ENCODE peak calls at places on chromosomes 12 and 14, in nine cellular contexts. A, L, U, H, N, Z, Y, J and G are unnamed samples.

GRCh38 chr14:97185186-97185585 is 388.0 kb downstream of the VRK1 start:
- DNase-seq in A (no peak), L (no peak), U (peak), H (no peak), N (no peak), Z (no peak), Y (no peak), J (peak), G (no peak)

GRCh38 chr14:99579903-99580570 is 24.0 kb downstream of the CCDC85C start:
- DNase-seq in A (no peak), L (no peak), U (peak), H (no peak), N (no peak), Z (peak), Y (peak), J (peak), G (peak)

GRCh38 chr12:79521576-79521975 is 169.2 kb downstream of the PAWR start:
- DNase-seq in A (no peak), L (no peak), U (no peak), H (no peak), N (no peak), Z (peak), Y (no peak), J (no peak), G (no peak)

GRCh38 chr12:23550753-23551152 is 398.7 kb downstream of the SOX5 start:
- DNase-seq in A (no peak), L (no peak), U (no peak), H (no peak), N (no peak), Z (no peak), Y (no peak), J (no peak), G (no peak)

GRCh38 chr14:63308723-63309317 is 9.9 kb downstream of the GPHB5 start:
- DNase-seq in A (no peak), L (no peak), U (no peak), H (peak), N (no peak), Z (no peak), Y (no peak), J (peak), G (peak)

GRCh38 chr14:34229140-34229539 is 232.9 kb downstream of the SPTSSA start:
- DNase-seq in A (no peak), L (no peak), U (no peak), H (no peak), N (no peak), Z (no peak), Y (no peak), J (no peak), G (no peak)

GRCh38 chr12:116916122-116916521 is 5.4 kb downstream of the FBXW8 start:
- DNase-seq in A (no peak), L (no peak), U (peak), H (no peak), N (no peak), Z (peak), Y (no peak), J (peak), G (peak)

GRCh38 chr14:52692248-52692962 is 3.0 kb downstream of the ERO1A start:
- DNase-seq in A (peak), L (no peak), U (no peak), H (peak), N (no peak), Z (peak), Y (no peak), J (no peak), G (peak)

GRCh38 chr12:109488051-109488665 is 10.7 kb downstream of the UBE3B start:
- DNase-seq in A (no peak), L (no peak), U (no peak), H (no peak), N (no peak), Z (no peak), Y (no peak), J (no peak), G (peak)

GRCh38 chr14:28760431-28760996 is 6.1 kb upstream of the FOXG1 start:
- DNase-seq in A (no peak), L (no peak), U (no peak), H (no peak), N (no peak), Z (no peak), Y (no peak), J (no peak), G (no peak)

GRCh38 chr14:54893151-54893760 is 9.4 kb downstream of the GCH1 start:
- DNase-seq in A (peak), L (no peak), U (peak), H (peak), N (no peak), Z (peak), Y (no peak), J (peak), G (peak)

GRCh38 chr14:75675265-75675960 is 14.4 kb downstream of the TTLL5 start:
- DNase-seq in A (no peak), L (no peak), U (no peak), H (no peak), N (no peak), Z (no peak), Y (no peak), J (peak), G (no peak)

GRCh38 chr12:76890407-76891143 is 11.8 kb upstream of the CSRP2 start:
- DNase-seq in A (no peak), L (no peak), U (no peak), H (no peak), N (no peak), Z (no peak), Y (no peak), J (peak), G (no peak)

GRCh38 chr14:97713023-97713422 is 915.8 kb downstream of the VRK1 start:
- DNase-seq in A (no peak), L (no peak), U (peak), H (no peak), N (no peak), Z (peak), Y (no peak), J (peak), G (peak)

GRCh38 chr14:70916776-70917175 is 9.5 kb downstream of the PCNX1 start:
- DNase-seq in A (no peak), L (no peak), U (no peak), H (no peak), N (no peak), Z (no peak), Y (no peak), J (no peak), G (no peak)

GRCh38 chr14:61322011-61322798 is 826 bp downstream of the PRKCH start:
- DNase-seq in A (no peak), L (no peak), U (no peak), H (no peak), N (peak), Z (no peak), Y (peak), J (peak), G (no peak)

GRCh38 chr12:105330283-105330937 is at the start of gene C12orf75:
- DNase-seq in A (peak), L (no peak), U (peak), H (peak), N (peak), Z (peak), Y (peak), J (peak), G (peak)

GRCh38 chr14:90455100-90455571 is 58.3 kb downstream of the CALM1 start:
- DNase-seq in A (no peak), L (no peak), U (no peak), H (no peak), N (no peak), Z (no peak), Y (peak), J (no peak), G (no peak)

GRCh38 chr14:90452366-90452765 is 55.5 kb downstream of the CALM1 start:
- DNase-seq in A (no peak), L (no peak), U (no peak), H (no peak), N (no peak), Z (no peak), Y (no peak), J (no peak), G (no peak)

GRCh38 chr14:90453401-90453951 is 56.6 kb downstream of the CALM1 start:
- DNase-seq in A (no peak), L (no peak), U (peak), H (peak), N (no peak), Z (peak), Y (peak), J (no peak), G (peak)

GRCh38 chr14:90456551-90456950 is 59.7 kb downstream of the CALM1 start:
- DNase-seq in A (no peak), L (no peak), U (no peak), H (no peak), N (no peak), Z (no peak), Y (no peak), J (no peak), G (no peak)

DNA sequence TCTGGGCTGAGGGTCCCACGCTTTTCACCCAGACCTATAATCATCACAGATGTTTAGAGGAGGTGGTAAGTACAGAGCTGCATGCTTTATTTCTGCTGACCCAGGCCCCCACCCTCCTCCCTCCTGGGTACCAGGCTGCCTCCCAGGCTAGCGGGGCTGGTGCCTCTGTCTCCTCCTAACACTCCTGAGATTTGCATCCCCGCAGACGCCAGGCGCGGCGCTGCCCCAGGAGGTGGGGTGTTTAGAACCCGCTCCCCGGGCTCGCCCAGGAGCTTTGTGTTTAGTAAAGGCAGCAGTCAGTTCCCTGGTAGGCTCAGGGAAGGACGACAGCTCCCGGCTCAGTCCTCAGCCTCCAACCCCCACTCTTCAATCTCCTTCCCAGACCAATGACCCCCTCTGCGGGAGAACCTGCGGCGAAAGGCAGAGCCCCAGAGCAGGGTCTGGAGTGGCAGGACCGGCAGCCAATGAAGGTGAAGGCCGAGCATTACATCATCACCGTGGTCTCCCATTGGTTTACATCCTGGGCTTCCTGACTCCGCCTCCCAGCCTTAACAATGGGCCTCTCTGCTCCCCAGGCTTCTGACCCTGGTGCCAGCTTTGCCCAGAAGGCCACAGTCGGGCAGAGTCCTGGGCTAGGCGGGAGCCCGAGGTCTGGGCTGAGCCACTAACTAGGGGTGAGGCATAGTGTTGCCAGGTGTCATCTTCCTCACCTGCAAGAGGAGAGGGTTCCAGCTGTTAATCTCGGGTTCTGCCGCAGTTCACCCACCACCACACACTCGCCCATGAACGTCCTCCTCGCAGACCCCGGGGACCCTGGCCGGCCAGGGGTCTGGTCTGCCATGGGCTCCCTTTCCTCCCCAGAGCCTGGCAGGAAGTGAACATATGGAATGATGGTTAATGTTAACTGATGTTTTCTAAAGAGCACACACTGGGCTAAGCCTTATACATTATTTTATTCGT is 57.5 kb downstream of the CALM1 start:
- DNase-seq in A (peak), L (peak), U (peak), H (peak), N (peak), Z (peak), Y (peak), J (peak), G (peak)
- H3K4me3 ChIP-seq in A (no peak), L (peak), U (peak), H (no peak), N (no peak), Z (peak), Y (peak), J (no peak), G (peak)

DNA sequence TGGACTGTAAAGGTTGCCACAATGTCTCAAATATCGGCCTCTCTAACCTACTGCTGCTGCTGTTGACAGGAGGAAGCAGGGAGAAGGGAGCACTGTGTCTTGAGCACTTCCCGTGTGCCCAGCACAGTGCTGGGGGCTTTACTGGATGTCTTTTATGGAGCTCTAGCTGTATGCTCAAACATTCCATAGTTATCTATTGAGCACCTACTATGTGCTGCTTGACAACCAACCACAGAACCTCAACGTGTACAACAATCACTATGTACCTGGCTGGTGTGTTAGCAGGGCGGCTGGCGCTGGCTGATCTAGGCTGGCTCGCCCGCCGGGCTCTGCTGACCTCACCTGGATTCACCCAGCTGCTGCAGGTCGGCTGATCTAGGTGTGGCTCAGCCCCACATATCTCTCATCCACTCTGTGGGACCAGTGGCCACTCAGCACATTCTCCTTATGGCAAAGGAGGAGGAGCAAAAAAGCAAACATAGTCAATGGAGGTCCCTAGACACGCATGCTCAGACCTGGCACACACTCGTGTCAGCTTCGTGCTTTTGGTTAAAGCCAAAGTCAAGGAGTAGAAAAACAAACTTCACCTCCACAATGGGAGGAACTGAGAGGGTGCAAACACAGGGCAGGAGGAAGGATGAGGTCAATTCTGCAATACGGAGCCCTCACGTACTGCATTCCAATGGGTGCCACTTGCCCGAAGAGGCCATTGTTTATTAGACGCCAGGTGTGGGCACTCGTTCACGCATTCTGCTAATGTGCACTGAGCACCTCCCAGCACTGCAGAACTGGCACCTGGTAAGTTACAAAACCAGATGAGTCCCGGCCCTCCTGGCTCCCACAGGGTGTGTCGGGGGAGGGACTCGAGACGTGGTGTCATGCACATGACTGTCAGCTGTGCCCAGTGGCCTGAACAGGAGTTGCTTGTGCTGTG is 147.2 kb downstream of the SCARB1 start:
- DNase-seq in A (no peak), L (no peak), U (no peak), H (no peak), N (no peak), Z (no peak), Y (peak), J (no peak), G (no peak)
- TF ChIP-seq CTCF in A (no peak), L (no peak), U (no peak), H (no peak), N (peak), Z (no peak), Y (peak), J (no peak), G (no peak)

GRCh38 chr12:53971129-53971528 is 1.8 kb upstream of the HOXC11 start:
- DNase-seq in A (no peak), L (no peak), U (no peak), H (no peak), N (no peak), Z (no peak), Y (no peak), J (no peak), G (no peak)

GRCh38 chr12:53971686-53972085 is 1.2 kb upstream of the HOXC11 start:
- DNase-seq in A (no peak), L (no peak), U (no peak), H (no peak), N (peak), Z (no peak), Y (no peak), J (no peak), G (no peak)

GRCh38 chr12:53972722-53973092 is 219 bp upstream of the HOXC11 start:
- DNase-seq in A (no peak), L (no peak), U (no peak), H (no peak), N (no peak), Z (no peak), Y (no peak), J (no peak), G (no peak)

GRCh38 chr12:53973093-53974042 is at the start of gene HOXC11:
- DNase-seq in A (no peak), L (no peak), U (no peak), H (no peak), N (peak), Z (no peak), Y (no peak), J (peak), G (no peak)

GRCh38 chr12:53972152-53972702 is 699 bp upstream of the HOXC11 start:
- DNase-seq in A (no peak), L (no peak), U (no peak), H (no peak), N (peak), Z (no peak), Y (no peak), J (peak), G (no peak)
- H3K4me3 ChIP-seq in A (peak), L (no peak), U (no peak), H (no peak), N (no peak), Z (no peak), Y (no peak), J (peak), G (no peak)

DNA sequence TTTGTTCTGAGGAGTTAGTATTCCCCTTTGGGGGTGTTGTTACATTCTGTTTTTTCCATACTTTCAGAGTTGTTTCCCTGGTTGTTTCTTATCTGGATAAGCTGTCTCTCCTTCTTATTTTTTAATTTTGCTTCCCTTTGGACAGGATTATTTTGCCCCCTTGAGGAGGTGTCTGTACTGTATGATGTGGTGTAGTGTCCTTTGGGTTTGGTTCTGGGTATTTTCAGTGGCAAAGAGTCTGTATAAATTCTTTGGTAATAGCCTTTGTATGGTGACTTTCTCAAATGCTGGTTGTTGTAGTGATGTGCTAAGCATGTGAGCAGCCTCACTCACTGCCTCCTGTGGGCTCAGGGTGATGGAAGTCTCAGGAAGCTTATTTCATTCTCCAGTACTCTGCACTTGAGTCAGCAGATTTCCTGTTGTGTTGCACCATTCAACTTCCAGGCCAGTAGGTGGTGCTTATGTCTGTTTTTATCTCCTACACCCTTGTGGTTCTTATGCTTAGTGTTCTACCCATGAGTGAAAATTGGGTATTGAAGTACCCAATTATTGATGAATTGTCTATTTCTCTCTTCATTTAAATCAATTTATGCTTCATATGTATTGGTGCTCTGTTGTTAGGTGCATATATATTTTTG is 103.3 kb upstream of the PMCH start:
- DNase-seq in A (peak), L (no peak), U (peak), H (peak), N (no peak), Z (peak), Y (no peak), J (peak), G (peak)
- TF ChIP-seq CTCF in A (peak), L (no peak), U (peak), H (peak), N (peak), Z (peak), Y (no peak), J (peak), G (peak)

DNA sequence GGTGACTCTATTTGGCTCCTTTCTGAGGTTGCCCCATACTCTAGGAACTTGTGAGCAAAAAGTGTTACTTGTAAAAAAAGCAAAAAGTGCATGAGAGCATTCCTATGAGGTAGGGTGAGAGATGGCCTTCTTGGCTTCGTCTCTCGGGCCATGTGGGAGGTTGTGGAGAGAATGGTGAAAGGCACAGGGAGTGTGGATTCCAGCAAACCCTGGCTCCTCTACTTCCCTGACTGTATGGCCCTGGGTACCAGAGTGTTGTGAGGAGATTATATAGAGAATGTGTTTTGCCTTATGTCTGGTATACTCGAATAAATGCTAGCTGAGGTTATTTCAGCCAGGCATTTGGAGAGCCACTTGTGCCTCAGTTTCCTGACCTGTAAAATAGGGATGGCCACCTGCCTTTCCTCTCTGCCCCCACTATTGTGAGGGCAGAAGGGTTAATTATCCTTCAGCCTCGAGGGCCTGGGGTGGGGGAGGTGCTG is 11.0 kb downstream of the PLEKHG3 start:
- DNase-seq in A (no peak), L (no peak), U (no peak), H (no peak), N (no peak), Z (no peak), Y (no peak), J (no peak), G (no peak)
- H3K4me3 ChIP-seq in A (no peak), L (peak), U (no peak), H (no peak), N (no peak), Z (no peak), Y (no peak), J (no peak), G (no peak)

GRCh38 chr12:15208140-15208539 is 13.1 kb downstream of the RERG start:
- DNase-seq in A (no peak), L (no peak), U (no peak), H (peak), N (no peak), Z (no peak), Y (no peak), J (no peak), G (peak)
- TF ChIP-seq CTCF in A (peak), L (no peak), U (peak), H (peak), N (peak), Z (peak), Y (peak), J (no peak), G (peak)

DNA sequence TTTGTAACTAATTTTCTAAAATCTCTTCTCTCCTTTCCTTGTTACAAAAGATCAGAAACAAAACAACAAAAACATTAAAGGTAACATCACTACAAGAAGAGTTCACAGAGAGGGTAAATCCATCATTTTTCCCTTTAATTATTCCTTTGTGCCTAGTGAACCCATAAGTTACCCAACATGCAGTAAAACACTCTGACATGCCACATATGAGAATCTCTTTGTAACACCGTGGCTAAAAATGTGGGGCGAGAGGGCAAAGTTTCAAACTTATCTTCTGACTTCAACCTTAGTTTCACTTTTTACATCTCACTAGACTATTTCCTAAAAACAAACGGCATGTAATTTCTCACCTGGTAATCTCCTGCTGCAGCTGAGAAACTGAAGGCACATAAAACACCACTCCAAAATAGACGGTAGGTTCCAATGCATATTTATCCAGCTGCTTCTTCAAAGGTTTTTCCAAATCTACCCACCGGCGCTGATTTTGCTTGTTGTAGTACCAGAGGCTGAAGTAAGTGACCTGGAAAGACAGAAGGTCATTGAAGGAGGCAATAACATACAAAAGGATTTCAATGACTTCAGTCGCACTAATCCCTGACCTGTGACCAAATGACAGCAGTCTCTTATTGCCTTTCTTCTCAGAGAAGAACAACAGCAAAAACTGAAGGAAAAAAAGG is 37.9 kb downstream of the PTPN21 start:
- DNase-seq in A (no peak), L (no peak), U (no peak), H (no peak), N (no peak), Z (no peak), Y (no peak), J (no peak), G (no peak)
- H3K4me3 ChIP-seq in A (no peak), L (no peak), U (no peak), H (no peak), N (no peak), Z (no peak), Y (no peak), J (no peak), G (no peak)